ENCODE peak calls at places on chromosomes 3 and 15, in five cellular contexts. J is A549; O is heart right ventricle; T is GM06990; H is CD4-positive, CD25-positive, alpha-beta regulatory T cell. F is an unnamed sample.

GRCh38 chr15:42172475-42172874 is 16.0 kb upstream of the PLA2G4F start:
- DNase-seq in J (no peak), O (no peak), T (no peak), H (no peak), F (no peak)

GRCh38 chr3:22960326-22960984 is 242.7 kb upstream of the UBE2E2 start:
- DNase-seq in J (peak), O (no peak), T (no peak), H (no peak), F (peak)

GRCh38 chr15:89641053-89641452 is 14.2 kb downstream of the KIF7 start:
- DNase-seq in J (no peak), O (no peak), T (no peak), H (no peak), F (no peak)

GRCh38 chr15:41284425-41285177 is 47.8 kb downstream of the OIP5 start:
- DNase-seq in J (peak), O (no peak), T (no peak), H (no peak), F (peak)

GRCh38 chr3:161372321-161373260 is 1.3 kb upstream of the SPTSSB start:
- DNase-seq in J (peak), O (peak), T (peak), H (no peak), F (no peak)

GRCh38 chr3:114711321-114711891 is 417.6 kb downstream of the TIGIT start:
- DNase-seq in J (no peak), O (no peak), T (no peak), H (no peak), F (no peak)

GRCh38 chr3:31066999-31067398 is 172.5 kb upstream of the GADL1 start:
- DNase-seq in J (no peak), O (no peak), T (no peak), H (no peak), F (no peak)

GRCh38 chr3:188955919-188956318 is 215.9 kb upstream of the TPRG1 start:
- DNase-seq in J (no peak), O (no peak), T (no peak), H (no peak), F (no peak)

GRCh38 chr3:20225769-20226168 is 39.8 kb upstream of the SGO1 start:
- DNase-seq in J (peak), O (no peak), T (no peak), H (no peak), F (no peak)

GRCh38 chr3:14407203-14407602 is 4.8 kb downstream of the SLC6A6 start:
- DNase-seq in J (no peak), O (no peak), T (no peak), H (no peak), F (no peak)

GRCh38 chr3:177329854-177330253 is 132.6 kb upstream of the TBL1XR1 start:
- DNase-seq in J (no peak), O (no peak), T (no peak), H (no peak), F (no peak)

GRCh38 chr3:42652251-42652610 is 1.3 kb upstream of the ZBTB47 start:
- DNase-seq in J (no peak), O (no peak), T (no peak), H (no peak), F (no peak)

GRCh38 chr15:78320173-78320572 is 20.0 kb upstream of the CRABP1 start:
- DNase-seq in J (no peak), O (no peak), T (no peak), H (no peak), F (no peak)

GRCh38 chr3:18725668-18726407 is 300.7 kb upstream of the SATB1 start:
- DNase-seq in J (no peak), O (no peak), T (no peak), H (no peak), F (no peak)

GRCh38 chr3:73094951-73095350 is 33.5 kb downstream of the EBLN2 start:
- DNase-seq in J (no peak), O (peak), T (no peak), H (no peak), F (no peak)

GRCh38 chr15:100346866-100347512 is 5.2 kb upstream of the ADAMTS17 start:
- DNase-seq in J (no peak), O (no peak), T (no peak), H (no peak), F (no peak)

GRCh38 chr3:780505-780904 is 312.3 kb upstream of the CNTN6 start:
- DNase-seq in J (no peak), O (no peak), T (no peak), H (no peak), F (no peak)

DNA sequence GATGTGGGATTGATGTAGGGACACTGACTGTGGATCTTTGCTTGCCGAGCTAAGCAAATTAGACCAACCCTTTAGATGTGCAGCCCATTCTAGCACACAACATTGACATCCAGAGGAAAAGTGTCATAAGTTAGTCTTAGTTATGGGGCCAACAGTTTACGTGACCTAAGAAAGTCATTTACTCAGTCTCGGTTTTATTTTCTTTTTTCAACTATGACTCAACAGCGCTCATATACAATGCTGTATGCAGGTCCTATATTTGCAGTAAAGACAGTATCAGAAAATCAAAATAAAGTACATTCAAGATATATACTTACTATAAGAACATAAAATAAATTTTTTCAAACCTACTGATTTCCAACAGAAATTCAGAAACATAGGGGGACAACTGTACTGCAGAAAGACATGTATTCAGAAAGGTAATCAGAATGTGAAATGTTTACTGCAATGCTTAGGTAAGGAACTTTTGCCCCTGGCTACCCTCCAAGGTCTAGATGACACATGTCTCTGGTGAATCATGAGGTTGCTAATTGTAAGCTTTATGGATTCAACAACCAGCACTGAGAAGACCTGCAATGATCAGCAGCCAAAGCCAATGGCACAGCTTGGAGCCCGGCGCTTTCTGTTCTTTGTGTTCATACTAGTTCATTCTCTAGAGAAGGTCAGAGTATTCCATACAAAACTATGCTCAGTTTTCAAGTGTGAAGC is 317.5 kb upstream of the CNTN6 start:
- DNase-seq in J (no peak), O (no peak), T (no peak), H (no peak), F (no peak)
- H3K4me3 ChIP-seq in J (no peak), O (no peak), T (no peak), H (no peak), F (no peak)

DNA sequence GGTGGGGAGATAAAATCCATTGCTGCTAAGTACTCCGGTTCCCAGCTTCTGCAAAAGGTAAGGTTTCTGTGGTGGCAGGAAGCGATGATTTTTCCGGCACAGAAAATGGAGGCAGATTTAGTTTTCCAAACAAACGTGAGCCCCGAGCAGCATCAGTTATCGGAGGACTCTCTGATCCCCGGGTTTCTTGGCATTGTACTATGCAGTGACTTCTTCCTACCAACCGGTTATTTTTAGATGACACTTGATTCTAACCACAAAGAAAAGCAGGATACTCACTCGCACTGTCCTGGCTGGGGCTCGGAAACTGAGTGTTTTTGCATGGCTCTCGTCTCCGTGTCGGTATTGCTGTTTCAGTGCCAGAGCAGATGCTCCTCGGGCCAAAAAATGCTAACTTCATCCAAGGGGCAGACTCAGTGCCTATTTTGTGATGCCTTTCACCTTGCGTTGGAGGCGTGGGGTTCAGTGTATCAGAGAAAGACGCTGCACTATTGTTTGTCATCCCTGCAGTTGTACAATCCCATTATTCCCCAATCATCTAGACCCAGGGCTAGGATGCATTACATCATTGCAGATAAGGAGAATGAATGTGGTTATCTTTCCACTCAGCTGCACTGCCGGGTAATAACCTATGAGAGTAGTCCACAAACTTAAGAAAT is 1.3 kb downstream of the CACNA2D3 start:
- DNase-seq in J (no peak), O (no peak), T (no peak), H (no peak), F (peak)
- H3K4me3 ChIP-seq in J (no peak), O (no peak), T (no peak), H (no peak), F (peak)

GRCh38 chr3:128496602-128497304 is 3.8 kb upstream of the GATA2 start:
- DNase-seq in J (no peak), O (no peak), T (no peak), H (no peak), F (no peak)
- H3K4me3 ChIP-seq in J (peak), O (no peak), T (no peak), H (no peak), F (peak)

GRCh38 chr3:36258381-36258780 is 121.9 kb upstream of the STAC start:
- DNase-seq in J (no peak), O (no peak), T (no peak), H (no peak), F (no peak)
- H3K4me3 ChIP-seq in J (no peak), O (no peak), T (no peak), H (no peak), F (no peak)

DNA sequence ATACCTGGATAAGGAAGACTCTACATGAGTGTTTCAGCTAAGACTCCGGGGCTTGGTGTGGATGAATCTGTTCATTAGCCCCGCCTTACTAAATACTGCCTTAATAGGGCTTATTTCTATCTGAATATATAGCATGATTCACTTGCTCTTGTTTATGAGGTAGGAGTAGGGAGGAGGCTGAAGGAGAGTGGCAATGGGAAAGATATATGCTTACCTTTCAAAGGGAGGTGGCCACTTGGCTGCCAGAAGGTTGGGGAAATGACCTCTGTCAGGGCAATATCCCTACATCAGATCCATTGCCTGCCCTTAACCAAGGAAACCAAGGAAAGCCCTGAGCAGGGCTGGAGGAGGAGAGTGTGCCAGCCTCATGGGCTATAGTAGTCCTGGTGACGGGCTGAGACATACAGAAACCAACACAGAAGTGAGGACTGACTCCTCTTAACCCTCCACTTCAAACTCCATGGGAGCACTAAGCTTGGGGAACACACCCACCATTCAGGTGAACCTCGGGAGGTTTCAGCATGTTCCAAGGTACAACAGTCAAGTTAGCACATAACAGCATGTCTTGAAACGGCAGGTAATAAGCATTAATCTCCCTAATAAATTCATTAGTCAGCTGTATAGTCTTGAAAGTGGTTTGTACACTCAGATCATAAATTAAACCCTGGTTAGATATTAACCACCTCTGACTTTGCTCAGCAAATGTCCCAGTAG is 80.1 kb downstream of the EOMES start:
- DNase-seq in J (no peak), O (no peak), T (no peak), H (no peak), F (no peak)
- H3K4me3 ChIP-seq in J (no peak), O (no peak), T (no peak), H (no peak), F (no peak)

DNA sequence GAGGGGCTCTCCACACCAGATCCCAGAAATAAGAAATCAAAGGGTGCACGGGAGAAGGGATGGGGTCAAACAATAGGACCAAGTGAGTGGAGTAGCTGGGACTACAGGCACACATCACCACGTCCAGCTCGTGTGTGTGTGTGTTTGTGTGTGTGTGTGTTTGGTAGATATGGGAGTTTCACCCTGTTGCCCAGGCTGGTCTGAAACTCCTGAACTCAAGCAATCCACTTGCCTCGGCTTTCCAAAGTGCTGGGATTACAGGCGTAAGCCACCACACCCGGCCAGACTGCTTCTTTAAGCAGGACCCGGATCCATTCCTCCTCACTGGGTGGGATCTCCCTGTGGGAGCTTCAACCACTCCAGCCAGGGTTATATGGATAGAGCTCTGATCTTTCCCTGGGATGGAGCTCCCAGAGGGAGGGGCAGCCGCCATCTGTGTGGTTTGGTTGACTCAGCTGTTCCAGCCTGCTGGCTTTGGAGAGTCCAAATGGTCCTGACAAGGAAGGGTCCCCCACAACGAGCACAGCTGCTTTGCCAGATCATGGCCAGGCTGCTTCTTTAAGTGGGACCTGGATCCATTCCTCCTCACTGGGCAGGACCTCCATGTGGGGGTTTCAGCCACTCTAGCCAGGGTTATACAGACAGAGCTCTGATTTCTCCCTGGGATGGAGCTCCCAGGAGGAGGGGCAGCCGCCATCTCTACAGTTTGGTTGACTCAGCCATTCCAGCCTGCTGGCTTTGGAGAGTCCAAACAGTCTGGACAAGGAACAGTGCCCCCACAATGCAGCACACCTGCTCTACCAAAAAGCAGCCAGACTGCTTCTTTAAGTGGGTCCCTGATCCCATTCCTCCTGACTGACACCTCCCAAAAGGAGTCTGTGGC is 9.1 kb upstream of the AVEN start:
- DNase-seq in J (no peak), O (no peak), T (no peak), H (no peak), F (no peak)
- H3K4me3 ChIP-seq in J (no peak), O (no peak), T (no peak), H (no peak), F (no peak)

F was measured in ovary.